ENCODE peak calls at places on chromosome 14, in six cellular contexts. One of them, this sample, is unnamed.

GRCh38 chr14:76204436-76205230 is 52.9 kb downstream of the GPATCH2L start:
- DNase-seq in H1: no peak
- DNase-seq in K562: no peak
- DNase-seq in HepG2: no peak
- DNase-seq in SK-N-SH: no peak
- DNase-seq in GM12878: no peak
- DNase-seq in this sample: no peak

GRCh38 chr14:74216671-74217070 is 22.6 kb upstream of the VSX2 start:
- DNase-seq in HepG2: no peak
- DNase-seq in K562: no peak
- DNase-seq in GM12878: no peak
- DNase-seq in H1: no peak
- DNase-seq in SK-N-SH: no peak
- DNase-seq in this sample: no peak

GRCh38 chr14:72774894-72775620 is 118.8 kb downstream of the DPF3 start:
- DNase-seq in K562: no peak
- DNase-seq in SK-N-SH: no peak
- DNase-seq in H1: no peak
- DNase-seq in HepG2: no peak
- DNase-seq in GM12878: no peak
- DNase-seq in this sample: no peak

GRCh38 chr14:74765721-74766120 is 2.6 kb downstream of the YLPM1 start:
- DNase-seq in H1: no peak
- DNase-seq in HepG2: no peak
- DNase-seq in K562: no peak
- DNase-seq in GM12878: no peak
- DNase-seq in SK-N-SH: no peak
- DNase-seq in this sample: no peak

GRCh38 chr14:81418057-81418790 is 18.1 kb upstream of the STON2 start:
- DNase-seq in GM12878: no peak
- DNase-seq in H1: no peak
- DNase-seq in SK-N-SH: no peak
- DNase-seq in K562: no peak
- DNase-seq in HepG2: no peak
- DNase-seq in this sample: no peak

GRCh38 chr14:63840981-63841380 is 11.8 kb upstream of the SYNE2 start:
- DNase-seq in SK-N-SH: no peak
- DNase-seq in GM12878: no peak
- DNase-seq in H1: peak; percentile 89
- DNase-seq in HepG2: peak; percentile 44
- DNase-seq in K562: no peak
- DNase-seq in this sample: no peak

GRCh38 chr14:95265106-95266094 is 54.3 kb downstream of the CLMN start:
- DNase-seq in GM12878: peak; percentile 96
- DNase-seq in SK-N-SH: no peak
- DNase-seq in K562: no peak
- DNase-seq in H1: no peak
- DNase-seq in HepG2: peak; percentile 95
- DNase-seq in this sample: peak; percentile 52

GRCh38 chr14:21121106-21121505 is 20.2 kb downstream of the TMEM253 start:
- DNase-seq in H1: no peak
- DNase-seq in K562: no peak
- DNase-seq in GM12878: no peak
- DNase-seq in HepG2: no peak
- DNase-seq in SK-N-SH: no peak
- DNase-seq in this sample: no peak

GRCh38 chr14:68501621-68502052 is 291.2 kb downstream of the ZFP36L1 start:
- DNase-seq in HepG2: no peak
- DNase-seq in K562: no peak
- DNase-seq in SK-N-SH: no peak
- DNase-seq in H1: no peak
- DNase-seq in GM12878: no peak
- DNase-seq in this sample: no peak

GRCh38 chr14:61566537-61567225 is 128.6 kb upstream of the HIF1A start:
- DNase-seq in GM12878: no peak
- DNase-seq in SK-N-SH: no peak
- DNase-seq in H1: no peak
- DNase-seq in K562: no peak
- DNase-seq in HepG2: no peak
- DNase-seq in this sample: no peak

GRCh38 chr14:98101323-98101722 is 1170.7 kb downstream of the BCL11B start:
- DNase-seq in HepG2: no peak
- DNase-seq in K562: no peak
- DNase-seq in H1: no peak
- DNase-seq in GM12878: no peak
- DNase-seq in SK-N-SH: no peak
- DNase-seq in this sample: no peak

GRCh38 chr14:32370720-32371119 is 41.6 kb downstream of the AKAP6 start:
- DNase-seq in SK-N-SH: no peak
- DNase-seq in GM12878: no peak
- DNase-seq in HepG2: no peak
- DNase-seq in H1: no peak
- DNase-seq in K562: no peak
- DNase-seq in this sample: no peak

GRCh38 chr14:95504135-95505029 is 12.1 kb downstream of the SYNE3 start:
- DNase-seq in K562: no peak
- DNase-seq in H1: no peak
- DNase-seq in SK-N-SH: no peak
- DNase-seq in HepG2: no peak
- DNase-seq in GM12878: no peak
- DNase-seq in this sample: no peak

GRCh38 chr14:81710232-81710845 is 176.7 kb upstream of the SEL1L start:
- DNase-seq in K562: no peak
- DNase-seq in GM12878: peak; percentile 0
- DNase-seq in SK-N-SH: peak; percentile 8
- DNase-seq in H1: no peak
- DNase-seq in HepG2: peak; percentile 42
- DNase-seq in this sample: peak; percentile 54

GRCh38 chr14:47596232-47596631 is 79.2 kb downstream of the MDGA2 start:
- DNase-seq in SK-N-SH: no peak
- DNase-seq in H1: no peak
- DNase-seq in GM12878: peak; percentile 40
- DNase-seq in K562: no peak
- DNase-seq in HepG2: no peak
- DNase-seq in this sample: no peak

GRCh38 chr14:21102472-21103164 is 1.8 kb downstream of the TMEM253 start:
- DNase-seq in K562: peak; percentile 31
- DNase-seq in HepG2: no peak
- DNase-seq in H1: no peak
- DNase-seq in GM12878: no peak
- DNase-seq in SK-N-SH: peak; percentile 17
- DNase-seq in this sample: no peak

GRCh38 chr14:30874999-30875787 is 834 bp downstream of the COCH start:
- DNase-seq in GM12878: no peak
- DNase-seq in HepG2: no peak
- DNase-seq in K562: peak; percentile 29
- DNase-seq in SK-N-SH: no peak
- DNase-seq in H1: peak; percentile 77
- DNase-seq in this sample: no peak

GRCh38 chr14:64569108-64570045 is 19.6 kb downstream of the PPP1R36 start:
- DNase-seq in HepG2: peak; percentile 10
- DNase-seq in K562: no peak
- DNase-seq in SK-N-SH: no peak
- DNase-seq in H1: no peak
- DNase-seq in GM12878: no peak
- DNase-seq in this sample: no peak

GRCh38 chr14:35215110-35215872 is 76.9 kb upstream of the PSMA6 start:
- DNase-seq in K562: no peak
- DNase-seq in SK-N-SH: no peak
- DNase-seq in GM12878: no peak
- DNase-seq in HepG2: peak; percentile 57
- DNase-seq in H1: no peak
- DNase-seq in this sample: no peak

GRCh38 chr14:32134448-32135070 is 57.5 kb downstream of the ARHGAP5 start:
- DNase-seq in GM12878: no peak
- DNase-seq in HepG2: no peak
- DNase-seq in K562: no peak
- DNase-seq in H1: no peak
- DNase-seq in SK-N-SH: no peak
- DNase-seq in this sample: no peak

GRCh38 chr14:89011727-89012271 is 187.3 kb downstream of the TTC8 start:
- DNase-seq in SK-N-SH: no peak
- DNase-seq in HepG2: no peak
- DNase-seq in GM12878: no peak
- DNase-seq in K562: no peak
- DNase-seq in H1: no peak
- DNase-seq in this sample: no peak

GRCh38 chr14:57326253-57326652 is 57.5 kb downstream of the AP5M1 start:
- DNase-seq in HepG2: no peak
- DNase-seq in K562: no peak
- DNase-seq in SK-N-SH: no peak
- DNase-seq in GM12878: peak; percentile 13
- DNase-seq in H1: no peak
- DNase-seq in this sample: peak; percentile 66

GRCh38 chr14:92789457-92790089 is 4.5 kb upstream of the GOLGA5 start:
- DNase-seq in HepG2: no peak
- DNase-seq in SK-N-SH: no peak
- DNase-seq in H1: no peak
- DNase-seq in GM12878: no peak
- DNase-seq in K562: no peak
- DNase-seq in this sample: no peak

GRCh38 chr14:50062438-50063039 is 53.8 kb downstream of the VCPKMT start:
- DNase-seq in GM12878: peak; percentile 71
- DNase-seq in K562: peak; percentile 82
- DNase-seq in H1: no peak
- DNase-seq in SK-N-SH: peak; percentile 55
- DNase-seq in HepG2: peak; percentile 88
- DNase-seq in this sample: no peak

GRCh38 chr14:43877351-43877900 is 629.7 kb downstream of the FSCB start:
- DNase-seq in SK-N-SH: no peak
- DNase-seq in GM12878: no peak
- DNase-seq in H1: no peak
- DNase-seq in HepG2: no peak
- DNase-seq in K562: no peak
- DNase-seq in this sample: no peak

GRCh38 chr14:99334277-99334676 is 62.3 kb upstream of the BCL11B start:
- DNase-seq in SK-N-SH: no peak
- DNase-seq in K562: no peak
- DNase-seq in GM12878: no peak
- DNase-seq in HepG2: no peak
- DNase-seq in H1: no peak
- DNase-seq in this sample: no peak

GRCh38 chr14:94541234-94541975 is 19.8 kb upstream of the SERPINA4 start:
- DNase-seq in H1: no peak
- DNase-seq in K562: no peak
- DNase-seq in HepG2: no peak
- DNase-seq in SK-N-SH: no peak
- DNase-seq in GM12878: no peak
- DNase-seq in this sample: no peak

GRCh38 chr14:100898935-100899840 is 4.3 kb downstream of the RTL1 start:
- DNase-seq in SK-N-SH: peak; percentile 51
- DNase-seq in K562: no peak
- DNase-seq in HepG2: no peak
- DNase-seq in H1: peak; percentile 49
- DNase-seq in GM12878: no peak
- DNase-seq in this sample: no peak

DNA sequence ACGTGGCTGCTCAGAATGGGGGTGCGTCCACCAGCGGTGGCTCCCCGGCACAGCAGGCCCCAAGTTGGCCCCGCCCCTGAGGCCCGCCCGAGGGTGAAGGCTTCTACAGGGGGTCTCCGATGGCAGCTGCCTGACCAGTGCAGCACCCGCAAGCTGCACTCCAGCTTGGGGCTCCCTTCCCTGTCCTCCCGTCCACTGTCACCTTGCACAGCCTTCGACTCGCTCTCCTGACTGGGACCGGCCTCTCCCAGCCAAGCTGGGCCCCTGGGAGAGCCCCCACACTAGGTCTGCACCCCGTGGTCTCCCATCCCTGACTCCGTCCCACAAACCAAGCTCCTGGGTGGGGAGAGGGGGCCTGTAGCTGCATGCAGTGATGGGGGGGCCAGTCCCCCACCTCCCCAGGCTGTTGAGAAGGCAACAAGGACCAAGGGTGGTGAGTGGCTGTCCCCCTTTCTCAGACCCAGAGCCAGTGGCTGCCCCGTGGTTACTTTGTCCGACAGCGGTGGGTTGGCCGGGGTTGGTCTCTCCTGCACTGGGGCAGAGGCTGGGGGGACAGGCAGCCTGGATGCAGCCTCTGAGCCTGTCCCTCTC is 216.8 kb downstream of the KIF26A start:
- DNase-seq in GM12878: no peak
- DNase-seq in SK-N-SH: no peak
- DNase-seq in H1: no peak
- DNase-seq in K562: peak; percentile 19
- DNase-seq in HepG2: no peak
- DNase-seq in this sample: no peak
- TF ChIP-seq GABPA in GM12878: no peak
- TF ChIP-seq GABPA in SK-N-SH: no peak
- TF ChIP-seq GABPA in H1: no peak
- TF ChIP-seq GABPA in K562: no peak
- TF ChIP-seq GABPA in HepG2: no peak
- TF ChIP-seq GABPA in this sample: no peak

GRCh38 chr14:55129428-55130193 is 559 bp downstream of the LGALS3 start:
- DNase-seq in GM12878: no peak
- DNase-seq in SK-N-SH: peak; percentile 81
- DNase-seq in HepG2: peak; percentile 29
- DNase-seq in K562: peak; percentile 18
- DNase-seq in H1: peak; percentile 78
- DNase-seq in this sample: no peak
- TF ChIP-seq GABPA in GM12878: no peak
- TF ChIP-seq GABPA in SK-N-SH: no peak
- TF ChIP-seq GABPA in HepG2: no peak
- TF ChIP-seq GABPA in K562: no peak
- TF ChIP-seq GABPA in H1: no peak
- TF ChIP-seq GABPA in this sample: no peak

DNA sequence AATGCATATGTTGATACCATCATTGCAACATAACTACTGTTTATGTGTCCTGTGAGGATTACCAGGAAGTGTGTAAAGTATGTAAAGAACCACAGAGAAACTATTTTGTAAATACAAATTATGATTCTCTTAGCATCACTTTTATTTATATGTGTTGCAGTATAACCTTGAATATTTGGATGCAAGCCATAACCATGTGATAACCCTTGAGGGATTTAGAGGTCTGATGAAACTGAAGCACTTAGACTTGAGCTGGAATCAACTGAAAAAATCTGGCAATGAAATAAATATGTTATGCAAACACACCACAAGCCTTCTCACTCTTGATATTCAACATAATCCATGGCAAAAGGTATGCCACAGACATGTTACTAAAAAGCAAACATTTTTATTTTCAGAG is 77.6 kb downstream of the LRRC9 start:
- DNase-seq in K562: no peak
- DNase-seq in GM12878: no peak
- DNase-seq in HepG2: no peak
- DNase-seq in H1: no peak
- DNase-seq in SK-N-SH: no peak
- DNase-seq in this sample: no peak
- TF ChIP-seq GABPA in K562: no peak
- TF ChIP-seq GABPA in GM12878: no peak
- TF ChIP-seq GABPA in HepG2: no peak
- TF ChIP-seq GABPA in H1: no peak
- TF ChIP-seq GABPA in SK-N-SH: no peak
- TF ChIP-seq GABPA in this sample: no peak

GRCh38 chr14:65916055-65916454 is 503.5 kb downstream of the FUT8 start:
- DNase-seq in SK-N-SH: no peak
- DNase-seq in GM12878: no peak
- DNase-seq in K562: no peak
- DNase-seq in HepG2: no peak
- DNase-seq in H1: no peak
- DNase-seq in this sample: no peak

GRCh38 chr14:65910108-65910507 is 497.6 kb downstream of the FUT8 start:
- DNase-seq in GM12878: no peak
- DNase-seq in SK-N-SH: no peak
- DNase-seq in HepG2: no peak
- DNase-seq in K562: no peak
- DNase-seq in H1: no peak
- DNase-seq in this sample: no peak

GRCh38 chr14:65915125-65915524 is 502.6 kb downstream of the FUT8 start:
- DNase-seq in H1: no peak
- DNase-seq in SK-N-SH: no peak
- DNase-seq in HepG2: no peak
- DNase-seq in K562: no peak
- DNase-seq in GM12878: no peak
- DNase-seq in this sample: no peak
- TF ChIP-seq GABPA in H1: no peak
- TF ChIP-seq GABPA in SK-N-SH: no peak
- TF ChIP-seq GABPA in HepG2: no peak
- TF ChIP-seq GABPA in K562: no peak
- TF ChIP-seq GABPA in GM12878: no peak
- TF ChIP-seq GABPA in this sample: no peak